ENCODE peak calls at places on chromosomes 3 and 15, in eight cellular contexts. I is HFF-Myc; M is heart left ventricle; J is AG04450; C is DND-41; R is SHP77; A is posterior cingulate gyrus; G is activated naive CD4-positive, alpha-beta T cell. H is an unnamed sample.
A peak's percentile ranks its signal among the peaks of the same experiment; 100 is the strongest.

GRCh38 chr3:98731720-98732238 is 31.4 kb upstream of the ST3GAL6 start:
- DNase-seq in I (no peak), M (no peak), J (no peak), C (no peak), R (no peak), A (no peak), G (no peak), H (no peak)

GRCh38 chr3:40022267-40022827 is 212.9 kb downstream of the MYRIP start:
- DNase-seq in I (no peak), M (no peak), J (no peak), C (no peak), R (no peak), A (no peak), G (no peak), H (no peak)

GRCh38 chr3:40124918-40125317 is 184.6 kb upstream of the EIF1B start:
- DNase-seq in I (no peak), M (no peak), J (no peak), C (no peak), R (no peak), A (no peak), G (no peak), H (no peak)

GRCh38 chr15:39213385-39213840 is 367.5 kb upstream of the THBS1 start:
- DNase-seq in I (no peak), M (peak; percentile 55), J (peak; percentile 95), C (no peak), R (no peak), A (no peak), G (no peak), H (peak; percentile 69)

GRCh38 chr3:46095307-46095706 is 68.0 kb upstream of the XCR1 start:
- DNase-seq in I (no peak), M (no peak), J (no peak), C (no peak), R (no peak), A (no peak), G (no peak), H (no peak)

GRCh38 chr3:28033059-28033784 is 208.2 kb upstream of the CMC1 start:
- DNase-seq in I (no peak), M (no peak), J (no peak), C (peak; percentile 30), R (no peak), A (no peak), G (no peak), H (no peak)

GRCh38 chr15:78976691-78977090 is 31.8 kb upstream of the CTSH start:
- DNase-seq in I (no peak), M (no peak), J (no peak), C (no peak), R (no peak), A (no peak), G (no peak), H (no peak)

GRCh38 chr15:99450896-99451358 is 114.9 kb upstream of the MEF2A start:
- DNase-seq in I (no peak), M (peak; percentile 90), J (no peak), C (peak; percentile 42), R (peak; percentile 11), A (peak; percentile 39), G (no peak), H (no peak)

GRCh38 chr3:131231710-131232348 is 149.7 kb upstream of the NUDT16 start:
- DNase-seq in I (no peak), M (no peak), J (no peak), C (no peak), R (no peak), A (no peak), G (no peak), H (peak; percentile 12)

GRCh38 chr3:175336406-175337133 is 477.4 kb downstream of the NAALADL2 start:
- DNase-seq in I (no peak), M (no peak), J (no peak), C (no peak), R (peak; percentile 5), A (no peak), G (no peak), H (no peak)

GRCh38 chr3:32004111-32004790 is 22.7 kb downstream of the ZNF860 start:
- DNase-seq in I (no peak), M (no peak), J (no peak), C (no peak), R (no peak), A (no peak), G (no peak), H (no peak)

GRCh38 chr15:76274226-76274625 is 37.0 kb downstream of the ETFA start:
- DNase-seq in I (no peak), M (no peak), J (no peak), C (no peak), R (no peak), A (no peak), G (no peak), H (no peak)

GRCh38 chr3:37703633-37704032 is 158.0 kb upstream of the CTDSPL start:
- DNase-seq in I (no peak), M (no peak), J (no peak), C (no peak), R (no peak), A (no peak), G (no peak), H (peak; percentile 6)

GRCh38 chr15:42155546-42156265 is 730 bp downstream of the PLA2G4F start:
- DNase-seq in I (no peak), M (no peak), J (no peak), C (no peak), R (no peak), A (no peak), G (no peak), H (no peak)

GRCh38 chr3:85481411-85482192 is 522.8 kb downstream of the CADM2 start:
- DNase-seq in I (no peak), M (no peak), J (no peak), C (no peak), R (no peak), A (no peak), G (no peak), H (no peak)

GRCh38 chr3:184168363-184169120 is 6.1 kb upstream of the AP2M1 start:
- DNase-seq in I (no peak), M (no peak), J (no peak), C (no peak), R (no peak), A (no peak), G (no peak), H (no peak)

GRCh38 chr3:32384938-32385337 is 6.7 kb upstream of the CMTM7 start:
- DNase-seq in I (no peak), M (no peak), J (no peak), C (no peak), R (no peak), A (no peak), G (no peak), H (no peak)

GRCh38 chr15:72859023-72859756 is 75.6 kb upstream of the ADPGK start:
- DNase-seq in I (no peak), M (no peak), J (no peak), C (no peak), R (no peak), A (peak; percentile 25), G (no peak), H (no peak)

GRCh38 chr3:182484682-182485081 is 308.6 kb upstream of the ATP11B start:
- DNase-seq in I (no peak), M (no peak), J (no peak), C (no peak), R (no peak), A (no peak), G (no peak), H (no peak)

GRCh38 chr3:107367353-107367752 is 9.9 kb upstream of the CCDC54 start:
- DNase-seq in I (peak; percentile 41), M (no peak), J (peak; percentile 57), C (peak; percentile 52), R (no peak), A (no peak), G (no peak), H (no peak)

GRCh38 chr3:5757213-5757804 is 569.8 kb downstream of the EDEM1 start:
- DNase-seq in I (no peak), M (no peak), J (no peak), C (no peak), R (no peak), A (no peak), G (no peak), H (no peak)

GRCh38 chr3:111862415-111862814 is 3.4 kb downstream of the PHLDB2 start:
- DNase-seq in I (no peak), M (no peak), J (no peak), C (no peak), R (no peak), A (no peak), G (no peak), H (no peak)

GRCh38 chr3:187841552-187841951 is 96.3 kb upstream of the BCL6 start:
- DNase-seq in I (no peak), M (no peak), J (no peak), C (no peak), R (no peak), A (no peak), G (no peak), H (no peak)

GRCh38 chr3:175186511-175186910 is 327.4 kb downstream of the NAALADL2 start:
- DNase-seq in I (no peak), M (no peak), J (no peak), C (no peak), R (no peak), A (no peak), G (no peak), H (no peak)

GRCh38 chr3:16053794-16054193 is 120.7 kb upstream of the GALNT15 start:
- DNase-seq in I (no peak), M (no peak), J (no peak), C (no peak), R (no peak), A (no peak), G (no peak), H (no peak)